ENCODE peak calls at places on chromosomes 5 and 9, in eight cellular contexts. R, I, Y, J, M, V, E and Z are unnamed samples.

GRCh38 chr5:104299998-104300706 is 737.6 kb upstream of the NUDT12 start:
- DNase-seq in Y (no peak), I (no peak), J (no peak), R (no peak), V (no peak), E (no peak), M (no peak), Z (no peak)

GRCh38 chr9:70315389-70315788 is 56.6 kb downstream of the SMC5 start:
- DNase-seq in V (no peak), I (no peak), E (no peak), R (no peak), M (no peak), Y (no peak), J (no peak), Z (no peak)

GRCh38 chr5:21254161-21254560 is 1266.2 kb upstream of the CDH18 start:
- DNase-seq in I (no peak), Y (no peak), R (no peak), V (no peak), J (no peak), E (no peak), M (no peak), Z (no peak)

GRCh38 chr9:85038061-85038460 is 368.5 kb downstream of the NTRK2 start:
- DNase-seq in R (peak), M (no peak), I (no peak), V (no peak), E (no peak), Y (no peak), J (no peak), Z (no peak)

GRCh38 chr9:109082091-109082620 is 37.6 kb downstream of the TMEM245 start:
- DNase-seq in R (no peak), J (no peak), Y (no peak), V (no peak), M (no peak), E (no peak), I (no peak), Z (no peak)

GRCh38 chr9:99895510-99895909 is 10.9 kb upstream of the STX17 start:
- DNase-seq in Y (peak), I (no peak), V (no peak), M (no peak), R (no peak), J (no peak), E (no peak), Z (no peak)

GRCh38 chr5:40240111-40240510 is 439.6 kb upstream of the PTGER4 start:
- DNase-seq in J (no peak), Y (no peak), V (no peak), R (no peak), M (no peak), I (peak), E (no peak), Z (no peak)

GRCh38 chr9:113719919-113720318 is 156.2 kb upstream of the ZNF618 start:
- DNase-seq in M (no peak), Y (no peak), E (no peak), I (no peak), V (no peak), R (no peak), J (no peak), Z (no peak)

GRCh38 chr9:106277931-106278330 is 583.6 kb downstream of the TMEM38B start:
- DNase-seq in R (no peak), Y (no peak), E (no peak), J (no peak), I (no peak), M (no peak), V (no peak), Z (no peak)

GRCh38 chr9:137657606-137658005 is 38.8 kb downstream of the EHMT1 start:
- DNase-seq in M (no peak), J (no peak), E (no peak), V (no peak), R (no peak), I (no peak), Y (no peak), Z (no peak)

GRCh38 chr9:133429641-133430161 is 7.5 kb downstream of the ADAMTS13 start:
- DNase-seq in E (no peak), V (no peak), I (no peak), Y (no peak), J (no peak), R (no peak), M (no peak), Z (no peak)

GRCh38 chr9:34333836-34334235 is 4.5 kb downstream of the NUDT2 start:
- DNase-seq in I (no peak), E (no peak), J (no peak), M (no peak), V (no peak), Y (no peak), R (no peak), Z (no peak)

GRCh38 chr9:68895741-68896478 is 118.0 kb downstream of the PRKACG start:
- DNase-seq in Y (no peak), M (no peak), E (no peak), J (no peak), R (no peak), I (no peak), V (no peak), Z (no peak)

GRCh38 chr5:113162770-113163169 is 186.2 kb downstream of the DCP2 start:
- DNase-seq in R (no peak), V (no peak), M (no peak), J (no peak), I (no peak), E (no peak), Y (no peak), Z (no peak)

GRCh38 chr9:19231126-19232035 is 888 bp downstream of the DENND4C start:
- DNase-seq in Y (peak), M (no peak), V (no peak), I (peak), E (peak), J (no peak), R (peak), Z (no peak)

GRCh38 chr5:110824936-110825441 is 86.2 kb downstream of the SLC25A46 start:
- DNase-seq in J (no peak), E (no peak), Y (no peak), V (no peak), M (no peak), R (no peak), I (no peak), Z (no peak)

GRCh38 chr9:131254107-131254491 is 22.2 kb downstream of the FAM78A start:
- DNase-seq in M (no peak), I (no peak), V (no peak), J (no peak), E (no peak), R (no peak), Y (no peak), Z (no peak)